ENCODE peak calls at places on chromosomes 7 and 10, in five cellular contexts. D is GM23248, C is neural progenitor cell, B is GM23338, Q is PC-3. U is an unnamed sample.

GRCh38 chr7:25835191-25835590 is 316.8 kb upstream of the NFE2L3 start:
- DNase-seq in D (peak; percentile 73), Q (no peak), C (no peak), B (no peak), U (no peak)

GRCh38 chr10:89019589-89020327 is 29.2 kb downstream of the FAS start:
- DNase-seq in D (no peak), B (no peak), Q (no peak), C (peak; percentile 25), U (no peak)

GRCh38 chr7:144390481-144390880 is 13.0 kb downstream of the NOBOX start:
- DNase-seq in C (no peak), B (no peak), D (no peak), Q (no peak), U (no peak)

GRCh38 chr7:21256310-21256877 is 171.5 kb upstream of the SP4 start:
- DNase-seq in Q (peak; percentile 66), D (peak; percentile 65), B (peak; percentile 58), C (peak; percentile 39), U (peak; percentile 45)

GRCh38 chr10:132037676-132037975 is 28.1 kb upstream of the JAKMIP3 start:
- DNase-seq in D (no peak), C (peak; percentile 74), B (peak; percentile 75), Q (no peak), U (no peak)

GRCh38 chr7:43850348-43851116 is 18.8 kb downstream of the MRPS24 start:
- DNase-seq in B (no peak), C (no peak), D (no peak), Q (peak; percentile 22), U (no peak)

GRCh38 chr7:22842973-22843372 is 20.3 kb upstream of the TOMM7 start:
- DNase-seq in D (no peak), Q (no peak), C (no peak), B (no peak), U (no peak)

GRCh38 chr10:31954410-31955191 is 26.0 kb upstream of the ARHGAP12 start:
- DNase-seq in C (no peak), B (no peak), Q (no peak), D (no peak), U (no peak)

GRCh38 chr10:28530751-28531150 is 2.2 kb upstream of the WAC start:
- DNase-seq in C (no peak), D (peak; percentile 53), Q (no peak), B (no peak), U (no peak)

GRCh38 chr7:55185941-55186609 is 167.3 kb downstream of the EGFR start:
- DNase-seq in C (no peak), D (peak; percentile 97), Q (peak; percentile 97), B (no peak), U (no peak)

GRCh38 chr7:95534796-95535195 is 49.1 kb downstream of the ASB4 start:
- DNase-seq in D (no peak), Q (no peak), C (no peak), B (no peak), U (no peak)

GRCh38 chr7:91082854-91083495 is 181.3 kb upstream of the FZD1 start:
- DNase-seq in B (peak; percentile 45), Q (peak; percentile 41), C (no peak), D (peak; percentile 62), U (peak; percentile 23)

GRCh38 chr7:16204953-16205352 is 216.4 kb downstream of the CRPPA start:
- DNase-seq in B (peak; percentile 51), Q (no peak), C (peak; percentile 56), D (no peak), U (no peak)

GRCh38 chr7:39005461-39005860 is 27.8 kb downstream of the POU6F2 start:
- DNase-seq in Q (no peak), C (no peak), B (no peak), D (no peak), U (no peak)

GRCh38 chr7:39042706-39043105 is 65.0 kb downstream of the POU6F2 start:
- DNase-seq in C (peak; percentile 16), D (no peak), B (no peak), Q (no peak), U (no peak)

GRCh38 chr10:29960261-29960660 is 99.1 kb downstream of the JCAD start:
- DNase-seq in Q (no peak), B (no peak), D (no peak), C (no peak), U (no peak)

GRCh38 chr7:3083350-3083749 is 39.7 kb upstream of the CARD11 start:
- DNase-seq in Q (no peak), D (no peak), B (no peak), C (no peak), U (no peak)

GRCh38 chr7:22663319-22663718 is 63.7 kb upstream of the IL6 start:
- DNase-seq in D (peak; percentile 78), Q (peak; percentile 10), B (no peak), C (no peak), U (no peak)

GRCh38 chr7:91812388-91812787 is 68.1 kb downstream of the MTERF1 start:
- DNase-seq in C (no peak), D (no peak), Q (no peak), B (no peak), U (no peak)

GRCh38 chr10:78215645-78216044 is 182.0 kb downstream of the RPS24 start:
- DNase-seq in Q (no peak), B (no peak), D (peak; percentile 89), C (no peak), U (no peak)

GRCh38 chr7:29270979-29271658 is 76.5 kb downstream of the CHN2 start:
- DNase-seq in Q (peak; percentile 15), D (no peak), C (no peak), B (no peak), U (no peak)

GRCh38 chr10:80453715-80454525 is at the start of gene TSPAN14:
- DNase-seq in D (peak; percentile 90), Q (no peak), B (peak; percentile 77), C (peak; percentile 94), U (peak; percentile 87)

GRCh38 chr10:75233444-75234016 is 2.2 kb downstream of the COMTD1 start:
- DNase-seq in D (peak; percentile 35), C (peak; percentile 8), B (no peak), Q (peak; percentile 49), U (peak; percentile 19)

GRCh38 chr10:89793649-89794254 is 92.4 kb downstream of the KIF20B start:
- DNase-seq in D (peak; percentile 74), B (peak; percentile 86), Q (peak; percentile 79), C (peak; percentile 82), U (peak; percentile 72)

GRCh38 chr10:43282881-43283280 is 16.0 kb upstream of the RASGEF1A start:
- DNase-seq in C (peak; percentile 85), D (peak; percentile 28), Q (no peak), B (peak; percentile 85), U (no peak)

GRCh38 chr10:95511314-95511713 is 49.9 kb downstream of the SORBS1 start:
- DNase-seq in D (no peak), C (no peak), B (no peak), Q (no peak), U (no peak)
- H3K27ac ChIP-seq in D (no peak overlapping the region), C (no peak overlapping the region), B (peak overlapping the region; percentile 46), Q (no peak overlapping the region), U (no peak overlapping the region)

DNA sequence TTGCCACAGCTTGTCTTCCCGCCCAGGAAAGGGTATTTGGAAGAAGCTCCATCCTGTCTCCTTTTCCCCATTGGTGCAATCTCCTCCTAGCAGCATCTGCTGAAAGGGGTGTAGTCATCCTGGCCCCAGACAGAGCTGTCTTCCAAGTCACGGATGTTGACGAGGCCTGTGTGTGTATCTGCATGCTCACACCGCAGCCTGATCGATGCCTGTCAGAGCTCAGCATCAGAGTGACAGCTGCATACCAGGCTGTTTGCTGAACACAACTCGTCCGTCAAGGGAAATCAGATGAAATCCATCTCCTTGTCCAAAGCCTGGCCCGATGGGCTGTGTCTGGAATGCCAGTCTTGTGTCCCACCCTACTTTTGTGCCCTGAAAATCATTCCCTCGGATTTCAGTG is 21.2 kb upstream of the LRRC4 start:
- DNase-seq in B (no peak), C (no peak), D (no peak), Q (no peak), U (no peak)
- H3K4me2 ChIP-seq in B (no peak overlapping the region), C (no peak overlapping the region), D (no peak overlapping the region), Q (no peak overlapping the region), U (no peak overlapping the region)

GRCh38 chr10:70683601-70684329 is 11.5 kb downstream of the ADAMTS14 start:
- DNase-seq in Q (no peak), D (no peak), B (no peak), C (no peak), U (no peak)
- TF ChIP-seq EZH2phosphoT487 in Q (no peak), D (no peak), B (no peak), C (no peak), U (no peak)

DNA sequence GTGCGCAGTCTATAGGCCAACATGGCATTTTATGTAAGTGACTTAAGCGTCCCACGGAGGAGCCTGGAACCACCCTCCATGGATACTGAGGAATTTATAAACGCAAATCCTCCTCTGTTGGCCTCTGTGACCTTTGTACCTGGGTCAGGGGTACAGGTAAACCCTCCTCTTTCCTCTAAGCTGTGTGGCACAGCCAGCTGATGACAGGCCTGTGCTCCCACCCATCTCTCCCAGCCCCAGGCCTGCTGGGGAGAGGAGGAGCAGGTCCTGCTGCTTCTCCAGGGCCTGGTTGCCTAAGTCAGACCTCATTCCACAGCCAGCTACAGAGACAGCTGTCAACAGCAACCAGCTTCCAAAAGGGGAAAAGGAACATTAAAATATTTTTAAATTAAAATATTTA is 5.0 kb downstream of the AVPI1 start:
- DNase-seq in Q (no peak), C (no peak), B (no peak), D (no peak), U (no peak)
- H3K27ac ChIP-seq in Q (no peak overlapping the region), C (no peak overlapping the region), B (no peak overlapping the region), D (no peak overlapping the region), U (no peak overlapping the region)

GRCh38 chr7:17339952-17340351 is 41.5 kb downstream of the AHR start:
- DNase-seq in C (no peak), Q (no peak), B (no peak), D (peak; percentile 8), U (no peak)

GRCh38 chr7:17347426-17347825 is 49.0 kb downstream of the AHR start:
- DNase-seq in B (no peak), Q (no peak), D (no peak), C (peak; percentile 11), U (no peak)

GRCh38 chr7:17340655-17341054 is 42.2 kb downstream of the AHR start:
- DNase-seq in Q (no peak), B (peak; percentile 57), C (no peak), D (no peak), U (no peak)

GRCh38 chr7:17339139-17339538 is 40.7 kb downstream of the AHR start:
- DNase-seq in B (no peak), D (no peak), C (no peak), Q (no peak), U (no peak)

DNA sequence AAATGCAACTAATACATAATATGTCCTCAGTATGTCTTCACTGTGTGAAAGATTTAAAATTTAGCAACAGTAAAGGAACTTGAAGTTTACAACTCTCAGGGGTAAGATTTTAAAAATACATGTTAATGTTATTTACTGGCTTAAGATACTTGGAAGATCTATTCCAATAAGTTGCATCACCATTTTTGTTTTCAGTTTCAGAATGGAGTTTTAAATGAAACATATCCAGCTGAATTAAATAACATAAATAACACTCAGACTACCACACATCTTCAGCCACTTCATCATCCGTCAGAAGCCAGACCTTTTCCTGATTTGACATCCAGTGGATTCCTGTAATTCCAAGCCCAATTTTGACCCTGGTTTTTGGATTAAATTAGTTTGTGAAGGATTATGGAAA is 44.3 kb downstream of the AHR start:
- DNase-seq in Q (no peak), D (peak; percentile 10), B (no peak), C (no peak), U (no peak)
- H3K4me2 ChIP-seq in Q (no peak overlapping the region), D (peak overlapping the region; percentile 28), B (no peak overlapping the region), C (no peak overlapping the region), U (no peak overlapping the region)